ENCODE peak calls at places on chromosomes 2 and 18, in eight cellular contexts. Y, P, G, R, N, K, M and T are unnamed samples.

GRCh38 chr18:55833543-55833942 is 245.6 kb upstream of the TCF4 start:
- DNase-seq in Y (no peak), P (no peak), G (peak; percentile 100), R (no peak), N (no peak), K (no peak), M (no peak), T (no peak)

GRCh38 chr18:78496095-78496494 is 483.5 kb upstream of the SALL3 start:
- DNase-seq in Y (no peak), P (no peak), G (no peak), R (peak; percentile 66), N (no peak), K (no peak), M (no peak), T (no peak)

GRCh38 chr18:78875268-78875997 is 104.2 kb upstream of the SALL3 start:
- DNase-seq in Y (no peak), P (peak; percentile 3), G (peak; percentile 25), R (no peak), N (peak; percentile 48), K (peak; percentile 6), M (peak; percentile 29), T (no peak)

GRCh38 chr2:242010567-242011513 is 141.3 kb downstream of the RTP5 start:
- DNase-seq in Y (no peak), P (no peak), G (no peak), R (no peak), N (peak; percentile 46), K (no peak), M (no peak), T (no peak)

GRCh38 chr18:74630804-74631203 is 33.1 kb downstream of the ZNF407 start:
- DNase-seq in Y (no peak), P (no peak), G (no peak), R (no peak), N (no peak), K (no peak), M (no peak), T (no peak)

GRCh38 chr2:190459881-190460280 is 51.7 kb downstream of the MFSD6 start:
- DNase-seq in Y (no peak), P (no peak), G (no peak), R (no peak), N (no peak), K (no peak), M (no peak), T (no peak)

GRCh38 chr18:33866386-33866785 is 288.4 kb downstream of the ASXL3 start:
- DNase-seq in Y (no peak), P (no peak), G (no peak), R (no peak), N (no peak), K (no peak), M (no peak), T (no peak)

GRCh38 chr2:128287780-128288735 is 30.6 kb downstream of the HS6ST1 start:
- DNase-seq in Y (no peak), P (no peak), G (no peak), R (no peak), N (no peak), K (no peak), M (no peak), T (no peak)

GRCh38 chr18:31596081-31596872 is 4.6 kb downstream of the TTR start:
- DNase-seq in Y (no peak), P (no peak), G (peak; percentile 40), R (no peak), N (no peak), K (no peak), M (no peak), T (no peak)

GRCh38 chr2:44964704-44965343 is 23.3 kb downstream of the SIX3 start:
- DNase-seq in Y (peak; percentile 80), P (no peak), G (no peak), R (peak; percentile 32), N (no peak), K (no peak), M (peak; percentile 40), T (no peak)

GRCh38 chr2:8622924-8623465 is 58.9 kb upstream of the ID2 start:
- DNase-seq in Y (no peak), P (no peak), G (no peak), R (no peak), N (no peak), K (no peak), M (no peak), T (no peak)

GRCh38 chr2:238287702-238288649 is at the start of gene PER2:
- DNase-seq in Y (peak; percentile 22), P (peak; percentile 54), G (peak; percentile 91), R (no peak), N (peak; percentile 75), K (peak; percentile 63), M (peak; percentile 79), T (no peak)

GRCh38 chr2:182858671-182859070 is 7.8 kb downstream of the FRZB start:
- DNase-seq in Y (no peak), P (no peak), G (peak; percentile 74), R (no peak), N (no peak), K (no peak), M (no peak), T (no peak)

GRCh38 chr18:70420151-70420898 is 131.5 kb downstream of the SOCS6 start:
- DNase-seq in Y (no peak), P (no peak), G (peak; percentile 81), R (no peak), N (no peak), K (peak; percentile 1), M (no peak), T (no peak)

GRCh38 chr18:3179430-3180089 is 40.2 kb downstream of the MYOM1 start:
- DNase-seq in Y (no peak), P (peak; percentile 77), G (no peak), R (no peak), N (peak; percentile 63), K (no peak), M (no peak), T (peak; percentile 57)

GRCh38 chr2:138757376-138757775 is 22.8 kb downstream of the NXPH2 start:
- DNase-seq in Y (no peak), P (no peak), G (no peak), R (no peak), N (no peak), K (no peak), M (no peak), T (no peak)

GRCh38 chr18:37483221-37483971 is 82.2 kb downstream of the CELF4 start:
- DNase-seq in Y (peak; percentile 18), P (peak; percentile 4), G (peak; percentile 40), R (no peak), N (peak; percentile 24), K (no peak), M (no peak), T (no peak)

GRCh38 chr2:172285010-172285621 is 142.3 kb upstream of the ITGA6 start:
- DNase-seq in Y (peak; percentile 66), P (no peak), G (peak; percentile 78), R (no peak), N (no peak), K (no peak), M (no peak), T (no peak)

GRCh38 chr2:1651131-1652066 is 92.9 kb downstream of the PXDN start:
- DNase-seq in Y (no peak), P (no peak), G (no peak), R (no peak), N (no peak), K (no peak), M (no peak), T (no peak)

GRCh38 chr18:55587341-55588000 is 521 bp downstream of the TCF4 start:
- DNase-seq in Y (peak; percentile 10), P (peak; percentile 38), G (peak; percentile 52), R (peak; percentile 48), N (peak; percentile 34), K (no peak), M (no peak), T (no peak)

GRCh38 chr2:66445076-66445724 is 10.3 kb downstream of the MEIS1 start:
- DNase-seq in Y (no peak), P (no peak), G (no peak), R (no peak), N (peak; percentile 60), K (no peak), M (peak; percentile 60), T (no peak)

GRCh38 chr2:17309741-17310339 is 208.4 kb downstream of the RAD51AP2 start:
- DNase-seq in Y (peak; percentile 70), P (peak; percentile 68), G (peak; percentile 50), R (peak; percentile 63), N (peak; percentile 57), K (peak; percentile 35), M (peak; percentile 58), T (peak; percentile 3)

GRCh38 chr2:215356948-215357461 is 45.1 kb downstream of the ATIC start:
- DNase-seq in Y (no peak), P (no peak), G (no peak), R (no peak), N (no peak), K (no peak), M (no peak), T (no peak)

GRCh38 chr18:66548747-66549146 is 55.1 kb downstream of the CDH19 start:
- DNase-seq in Y (no peak), P (peak; percentile 7), G (no peak), R (no peak), N (no peak), K (no peak), M (no peak), T (no peak)